ENCODE peak calls at places on chromosomes 11 and 22, in ten cellular contexts. One of them, this sample, is unnamed.

GRCh38 chr11:134562941-134563471 is 151.0 kb upstream of the B3GAT1 start:
- DNase-seq in mesothelial cell of epicardium: peak; percentile 32
- DNase-seq in hippocampal formation: no peak
- DNase-seq in T-helper 9 cell: no peak
- DNase-seq in AG04450: no peak
- DNase-seq in NCI-H1105: no peak
- DNase-seq in GM10248: no peak
- DNase-seq in body of pancreas: no peak
- DNase-seq in stimulated activated CD8-positive, alpha-beta memory T cell treated with anti-CD3 and anti-CD28 coated beads, Interleukin-15, amount 100 ng/mL, for 1 hour: no peak
- DNase-seq in H4: no peak
- DNase-seq in this sample: no peak

GRCh38 chr11:35236667-35237003 is 97.7 kb downstream of the CD44 start:
- DNase-seq in mesothelial cell of epicardium: no peak
- DNase-seq in hippocampal formation: peak; percentile 18
- DNase-seq in T-helper 9 cell: no peak
- DNase-seq in AG04450: no peak
- DNase-seq in NCI-H1105: no peak
- DNase-seq in GM10248: no peak
- DNase-seq in body of pancreas: no peak
- DNase-seq in stimulated activated CD8-positive, alpha-beta memory T cell treated with anti-CD3 and anti-CD28 coated beads, Interleukin-15, amount 100 ng/mL, for 1 hour: no peak
- DNase-seq in H4: peak; percentile 94
- DNase-seq in this sample: no peak

GRCh38 chr11:130206141-130206540 is 46.6 kb downstream of the ST14 start:
- DNase-seq in mesothelial cell of epicardium: no peak
- DNase-seq in hippocampal formation: no peak
- DNase-seq in T-helper 9 cell: no peak
- DNase-seq in AG04450: no peak
- DNase-seq in NCI-H1105: no peak
- DNase-seq in GM10248: no peak
- DNase-seq in body of pancreas: peak; percentile 3
- DNase-seq in stimulated activated CD8-positive, alpha-beta memory T cell treated with anti-CD3 and anti-CD28 coated beads, Interleukin-15, amount 100 ng/mL, for 1 hour: no peak
- DNase-seq in H4: no peak
- DNase-seq in this sample: no peak

GRCh38 chr11:63811522-63811921 is 1.7 kb upstream of the SPINDOC start:
- DNase-seq in mesothelial cell of epicardium: no peak
- DNase-seq in hippocampal formation: no peak
- DNase-seq in T-helper 9 cell: no peak
- DNase-seq in AG04450: no peak
- DNase-seq in NCI-H1105: no peak
- DNase-seq in GM10248: no peak
- DNase-seq in body of pancreas: no peak
- DNase-seq in stimulated activated CD8-positive, alpha-beta memory T cell treated with anti-CD3 and anti-CD28 coated beads, Interleukin-15, amount 100 ng/mL, for 1 hour: no peak
- DNase-seq in H4: no peak
- DNase-seq in this sample: no peak

GRCh38 chr11:82682003-82682751 is 51.5 kb downstream of the FAM181B start:
- DNase-seq in mesothelial cell of epicardium: no peak
- DNase-seq in hippocampal formation: peak; percentile 59
- DNase-seq in T-helper 9 cell: no peak
- DNase-seq in AG04450: peak; percentile 24
- DNase-seq in NCI-H1105: peak; percentile 12
- DNase-seq in GM10248: no peak
- DNase-seq in body of pancreas: no peak
- DNase-seq in stimulated activated CD8-positive, alpha-beta memory T cell treated with anti-CD3 and anti-CD28 coated beads, Interleukin-15, amount 100 ng/mL, for 1 hour: no peak
- DNase-seq in H4: peak; percentile 79
- DNase-seq in this sample: peak; percentile 34

GRCh38 chr11:130369141-130369691 is 54.5 kb upstream of the ZBTB44 start:
- DNase-seq in mesothelial cell of epicardium: no peak
- DNase-seq in hippocampal formation: peak; percentile 76
- DNase-seq in T-helper 9 cell: no peak
- DNase-seq in AG04450: no peak
- DNase-seq in NCI-H1105: no peak
- DNase-seq in GM10248: no peak
- DNase-seq in body of pancreas: no peak
- DNase-seq in stimulated activated CD8-positive, alpha-beta memory T cell treated with anti-CD3 and anti-CD28 coated beads, Interleukin-15, amount 100 ng/mL, for 1 hour: no peak
- DNase-seq in H4: no peak
- DNase-seq in this sample: no peak

GRCh38 chr11:68016904-68017817 is 7.0 kb downstream of the ALDH3B1 start:
- DNase-seq in mesothelial cell of epicardium: no peak
- DNase-seq in hippocampal formation: no peak
- DNase-seq in T-helper 9 cell: no peak
- DNase-seq in AG04450: no peak
- DNase-seq in NCI-H1105: no peak
- DNase-seq in GM10248: no peak
- DNase-seq in body of pancreas: no peak
- DNase-seq in stimulated activated CD8-positive, alpha-beta memory T cell treated with anti-CD3 and anti-CD28 coated beads, Interleukin-15, amount 100 ng/mL, for 1 hour: no peak
- DNase-seq in H4: no peak
- DNase-seq in this sample: no peak

GRCh38 chr11:34679681-34680080 is 58.8 kb downstream of the EHF start:
- DNase-seq in mesothelial cell of epicardium: no peak
- DNase-seq in hippocampal formation: no peak
- DNase-seq in T-helper 9 cell: no peak
- DNase-seq in AG04450: no peak
- DNase-seq in NCI-H1105: no peak
- DNase-seq in GM10248: no peak
- DNase-seq in body of pancreas: no peak
- DNase-seq in stimulated activated CD8-positive, alpha-beta memory T cell treated with anti-CD3 and anti-CD28 coated beads, Interleukin-15, amount 100 ng/mL, for 1 hour: no peak
- DNase-seq in H4: no peak
- DNase-seq in this sample: no peak

GRCh38 chr22:38741576-38741975 is 14.2 kb downstream of the SUN2 start:
- DNase-seq in mesothelial cell of epicardium: no peak
- DNase-seq in hippocampal formation: no peak
- DNase-seq in T-helper 9 cell: no peak
- DNase-seq in AG04450: no peak
- DNase-seq in NCI-H1105: no peak
- DNase-seq in GM10248: no peak
- DNase-seq in body of pancreas: no peak
- DNase-seq in stimulated activated CD8-positive, alpha-beta memory T cell treated with anti-CD3 and anti-CD28 coated beads, Interleukin-15, amount 100 ng/mL, for 1 hour: no peak
- DNase-seq in H4: no peak
- DNase-seq in this sample: no peak

GRCh38 chr11:92550411-92550810 is 325.8 kb downstream of the FAT3 start:
- DNase-seq in mesothelial cell of epicardium: no peak
- DNase-seq in hippocampal formation: no peak
- DNase-seq in T-helper 9 cell: no peak
- DNase-seq in AG04450: no peak
- DNase-seq in NCI-H1105: peak; percentile 83
- DNase-seq in GM10248: no peak
- DNase-seq in body of pancreas: peak; percentile 49
- DNase-seq in stimulated activated CD8-positive, alpha-beta memory T cell treated with anti-CD3 and anti-CD28 coated beads, Interleukin-15, amount 100 ng/mL, for 1 hour: no peak
- DNase-seq in H4: no peak
- DNase-seq in this sample: no peak

GRCh38 chr11:17498475-17498874 is 21.8 kb upstream of the ABCC8 start:
- DNase-seq in mesothelial cell of epicardium: no peak
- DNase-seq in hippocampal formation: no peak
- DNase-seq in T-helper 9 cell: no peak
- DNase-seq in AG04450: no peak
- DNase-seq in NCI-H1105: no peak
- DNase-seq in GM10248: no peak
- DNase-seq in body of pancreas: no peak
- DNase-seq in stimulated activated CD8-positive, alpha-beta memory T cell treated with anti-CD3 and anti-CD28 coated beads, Interleukin-15, amount 100 ng/mL, for 1 hour: no peak
- DNase-seq in H4: peak; percentile 37
- DNase-seq in this sample: peak; percentile 28

GRCh38 chr11:95364324-95365295 is 133.6 kb upstream of the SESN3 start:
- DNase-seq in mesothelial cell of epicardium: no peak
- DNase-seq in hippocampal formation: no peak
- DNase-seq in T-helper 9 cell: no peak
- DNase-seq in AG04450: no peak
- DNase-seq in NCI-H1105: no peak
- DNase-seq in GM10248: no peak
- DNase-seq in body of pancreas: no peak
- DNase-seq in stimulated activated CD8-positive, alpha-beta memory T cell treated with anti-CD3 and anti-CD28 coated beads, Interleukin-15, amount 100 ng/mL, for 1 hour: no peak
- DNase-seq in H4: peak; percentile 16
- DNase-seq in this sample: no peak

GRCh38 chr11:12433571-12434061 is 56.2 kb downstream of the PARVA start:
- DNase-seq in mesothelial cell of epicardium: no peak
- DNase-seq in hippocampal formation: no peak
- DNase-seq in T-helper 9 cell: no peak
- DNase-seq in AG04450: peak; percentile 95
- DNase-seq in NCI-H1105: no peak
- DNase-seq in GM10248: no peak
- DNase-seq in body of pancreas: no peak
- DNase-seq in stimulated activated CD8-positive, alpha-beta memory T cell treated with anti-CD3 and anti-CD28 coated beads, Interleukin-15, amount 100 ng/mL, for 1 hour: no peak
- DNase-seq in H4: peak; percentile 99
- DNase-seq in this sample: no peak

GRCh38 chr11:14232652-14233051 is 126.3 kb downstream of the RRAS2 start:
- DNase-seq in mesothelial cell of epicardium: no peak
- DNase-seq in hippocampal formation: no peak
- DNase-seq in T-helper 9 cell: no peak
- DNase-seq in AG04450: no peak
- DNase-seq in NCI-H1105: no peak
- DNase-seq in GM10248: no peak
- DNase-seq in body of pancreas: no peak
- DNase-seq in stimulated activated CD8-positive, alpha-beta memory T cell treated with anti-CD3 and anti-CD28 coated beads, Interleukin-15, amount 100 ng/mL, for 1 hour: no peak
- DNase-seq in H4: no peak
- DNase-seq in this sample: no peak

GRCh38 chr22:43535336-43535735 is 123.5 kb downstream of the MPPED1 start:
- DNase-seq in mesothelial cell of epicardium: peak; percentile 10
- DNase-seq in hippocampal formation: no peak
- DNase-seq in T-helper 9 cell: no peak
- DNase-seq in AG04450: no peak
- DNase-seq in NCI-H1105: no peak
- DNase-seq in GM10248: no peak
- DNase-seq in body of pancreas: no peak
- DNase-seq in stimulated activated CD8-positive, alpha-beta memory T cell treated with anti-CD3 and anti-CD28 coated beads, Interleukin-15, amount 100 ng/mL, for 1 hour: no peak
- DNase-seq in H4: no peak
- DNase-seq in this sample: no peak